ENCODE peak calls at places on chromosome 13, in seven cellular contexts. X is stomach, P is H1, U is esophagus muscularis mucosa, I is K562, Z is transverse colon, T is HepG2. C is an unnamed sample.

GRCh38 chr13:101211261-101211660 is 205.0 kb downstream of the NALCN start:
- DNase-seq in X (no peak), P (no peak), U (no peak), I (no peak), Z (no peak), T (no peak), C (no peak)

GRCh38 chr13:112885782-112886268 is 83.2 kb upstream of the MCF2L start:
- DNase-seq in X (peak; percentile 92), P (peak; percentile 84), U (peak; percentile 94), I (peak; percentile 63), Z (peak; percentile 85), T (peak; percentile 71), C (peak; percentile 84)

GRCh38 chr13:30629527-30629926 is 11.8 kb downstream of the USPL1 start:
- DNase-seq in X (no peak), P (no peak), U (no peak), I (no peak), Z (no peak), T (no peak), C (no peak)

GRCh38 chr13:50910483-50910805 is 853 bp downstream of the RNASEH2B start:
- DNase-seq in X (no peak), P (peak; percentile 63), U (no peak), I (peak; percentile 55), Z (no peak), T (peak; percentile 29), C (peak; percentile 72)

GRCh38 chr13:114339779-114340534 is 25.7 kb downstream of the CHAMP1 start:
- DNase-seq in X (peak; percentile 53), P (no peak), U (no peak), I (no peak), Z (peak; percentile 59), T (peak; percentile 22), C (peak; percentile 74)

GRCh38 chr13:99606322-99607089 is 105.2 kb downstream of the TM9SF2 start:
- DNase-seq in X (peak; percentile 92), P (peak; percentile 99), U (peak; percentile 97), I (peak; percentile 81), Z (peak; percentile 93), T (peak; percentile 89), C (peak; percentile 94)

GRCh38 chr13:100550433-100550832 is 38.2 kb downstream of the GGACT start:
- DNase-seq in X (no peak), P (peak; percentile 45), U (no peak), I (no peak), Z (no peak), T (no peak), C (no peak)

GRCh38 chr13:29849071-29849541 is 1.3 kb downstream of the UBL3 start:
- DNase-seq in X (no peak), P (no peak), U (no peak), I (peak; percentile 10), Z (peak; percentile 31), T (peak; percentile 13), C (no peak)

GRCh38 chr13:26895081-26895807 is 134.7 kb upstream of the GPR12 start:
- DNase-seq in X (no peak), P (peak; percentile 57), U (no peak), I (no peak), Z (no peak), T (no peak), C (no peak)

GRCh38 chr13:112764028-112764427 is 74.2 kb downstream of the ATP11A start:
- DNase-seq in X (no peak), P (no peak), U (no peak), I (no peak), Z (no peak), T (no peak), C (no peak)

GRCh38 chr13:24199016-24199415 is 38.5 kb downstream of the SPATA13 start:
- DNase-seq in X (no peak), P (no peak), U (peak; percentile 86), I (no peak), Z (peak; percentile 41), T (no peak), C (peak; percentile 85)

GRCh38 chr13:93307166-93307565 is 80.6 kb downstream of the GPC6 start:
- DNase-seq in X (no peak), P (no peak), U (no peak), I (no peak), Z (no peak), T (no peak), C (no peak)

GRCh38 chr13:93305886-93306285 is 79.3 kb downstream of the GPC6 start:
- DNase-seq in X (no peak), P (no peak), U (no peak), I (no peak), Z (no peak), T (no peak), C (no peak)

GRCh38 chr13:93307651-93308050 is 81.0 kb downstream of the GPC6 start:
- DNase-seq in X (no peak), P (no peak), U (no peak), I (no peak), Z (no peak), T (no peak), C (no peak)

GRCh38 chr13:93304868-93305613 is 78.4 kb downstream of the GPC6 start:
- DNase-seq in X (no peak), P (no peak), U (no peak), I (no peak), Z (no peak), T (no peak), C (no peak)

DNA sequence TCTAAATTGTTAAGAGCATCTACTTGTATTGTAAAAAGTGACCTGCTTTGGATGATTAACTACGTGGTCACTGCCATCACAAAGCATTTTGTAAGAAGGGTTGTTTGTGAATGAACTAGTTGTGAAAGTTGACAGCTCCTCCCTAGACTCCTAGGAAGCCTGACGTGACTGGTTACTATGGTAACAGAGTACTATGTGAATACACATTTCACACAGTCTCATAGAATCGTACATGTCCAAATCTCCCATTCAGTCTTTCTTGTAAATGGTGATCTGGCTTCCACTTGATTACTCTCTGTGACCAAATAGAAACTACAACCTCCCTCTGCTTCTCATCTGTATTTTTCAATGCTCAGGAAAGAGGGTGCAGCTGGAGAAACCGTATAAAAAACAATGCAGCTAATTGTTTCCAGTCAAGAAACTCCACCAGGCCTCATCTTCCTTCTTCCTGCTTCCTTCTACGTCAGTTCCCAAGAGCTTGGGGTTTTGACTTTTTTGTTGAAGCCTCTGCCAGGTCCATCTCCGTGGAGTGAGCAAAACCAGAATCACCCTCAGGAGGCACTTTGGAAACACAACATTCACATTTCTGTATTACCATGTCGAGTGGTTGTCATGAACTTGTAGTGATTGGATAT is 83.4 kb downstream of the GPC6 start:
- DNase-seq in X (no peak), P (no peak), U (no peak), I (no peak), Z (no peak), T (peak; percentile 5), C (no peak)
- TF ChIP-seq EP300 in X (no peak), P (no peak), U (no peak), I (no peak), Z (no peak), T (no peak), C (no peak)

DNA sequence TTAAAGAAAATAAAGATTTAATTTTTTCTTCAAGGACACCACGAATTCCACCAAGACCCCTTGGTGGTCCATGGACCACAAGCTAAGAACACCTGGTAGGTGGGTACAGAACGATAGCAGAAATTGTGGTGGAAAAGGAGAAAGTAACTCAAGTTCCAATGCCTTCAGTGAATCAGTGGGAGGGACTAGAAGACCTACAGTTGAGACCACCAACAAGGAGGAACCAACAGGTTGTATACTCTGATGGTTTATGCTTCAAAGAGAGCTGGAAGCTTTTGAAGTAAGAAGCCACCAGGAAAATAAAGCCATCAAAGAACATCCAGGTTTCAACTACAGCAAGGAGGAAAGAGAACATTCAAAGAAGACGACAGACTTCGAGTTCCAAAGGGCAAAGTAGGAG is 42.4 kb downstream of the DIAPH3 start:
- DNase-seq in X (no peak), P (no peak), U (no peak), I (no peak), Z (no peak), T (no peak), C (no peak)
- TF ChIP-seq POLR2AphosphoS5 in X (no peak), P (no peak), U (no peak), I (no peak), Z (no peak), T (no peak), C (no peak)

DNA sequence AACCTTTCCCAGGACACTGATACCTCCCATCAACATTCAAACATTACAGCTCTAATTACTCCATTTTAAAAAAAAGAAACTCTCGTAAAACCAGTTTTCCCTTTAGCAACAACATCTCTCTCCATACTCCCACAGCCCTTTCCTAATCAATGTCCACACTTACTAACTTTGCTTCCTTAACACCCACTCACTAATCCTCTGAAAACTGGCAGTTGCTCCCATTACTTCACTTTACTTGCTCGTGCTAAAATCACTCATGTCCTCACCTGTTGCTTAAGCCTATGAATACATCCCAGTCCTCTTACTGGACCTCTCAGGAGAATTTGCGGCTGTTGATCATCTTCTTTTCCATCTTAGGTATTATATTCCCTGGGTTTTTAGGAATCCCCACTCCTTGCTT is 44.8 kb downstream of the RBM26 start:
- DNase-seq in X (no peak), P (no peak), U (no peak), I (no peak), Z (no peak), T (no peak), C (no peak)
- H3K36me3 ChIP-seq in X (peaks cover 89% of the 10 kb centered on the region), P (peaks cover 83% of the 10 kb centered on the region), U (peaks cover 19% of the 10 kb centered on the region), I (peaks cover 81% of the 10 kb centered on the region), Z (peaks cover 39% of the 10 kb centered on the region), T (peaks cover 7% of the 10 kb centered on the region), C (peaks cover 28% of the 10 kb centered on the region)

GRCh38 chr13:106187501-106187900 is 348.0 kb downstream of the EFNB2 start:
- DNase-seq in X (no peak), P (no peak), U (no peak), I (no peak), Z (no peak), T (no peak), C (no peak)
- TF ChIP-seq EP300 in X (no peak), P (no peak), U (no peak), I (no peak), Z (no peak), T (no peak), C (no peak)

DNA sequence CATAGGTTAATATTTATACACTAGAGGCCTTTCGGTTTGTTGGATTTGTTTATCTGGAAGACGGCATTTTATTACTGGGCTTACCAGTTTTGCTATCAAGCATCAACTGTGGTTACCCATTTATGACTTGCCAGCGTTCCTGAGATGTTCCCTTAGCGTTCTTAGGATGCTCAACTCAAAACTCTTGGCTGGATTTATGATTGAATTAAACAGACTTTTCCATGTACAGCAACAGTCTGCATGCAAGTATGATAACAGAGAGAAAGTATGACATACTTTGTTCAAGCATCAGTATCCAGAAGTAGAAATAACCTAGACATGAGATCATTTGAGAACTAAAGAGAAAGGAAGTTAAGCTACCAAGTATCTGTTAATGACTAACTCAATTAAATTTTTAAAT is 29.9 kb upstream of the RNF113B start:
- DNase-seq in X (no peak), P (no peak), U (no peak), I (no peak), Z (no peak), T (no peak), C (no peak)
- TF ChIP-seq POLR2AphosphoS5 in X (peak; percentile 24), P (no peak), U (no peak), I (no peak), Z (peak; percentile 82), T (no peak), C (no peak)